ENCODE peak calls at places on chromosomes 3 and 15, in six cellular contexts. X is HCT116, U is SK-N-SH, M is GM12878, V is H1, E is K562. J is an unnamed sample.

GRCh38 chr3:134353831-134354611 is 20.2 kb downstream of the AMOTL2 start:
- DNase-seq in V (no peak), E (no peak), X (no peak), M (no peak), U (no peak), J (no peak)

GRCh38 chr15:31081568-31082250 is 19.8 kb downstream of the TRPM1 start:
- DNase-seq in X (no peak), V (no peak), E (no peak), M (no peak), U (no peak), J (no peak)

GRCh38 chr15:76149291-76149910 is 89.6 kb downstream of the TMEM266 start:
- DNase-seq in V (no peak), X (no peak), U (no peak), E (no peak), M (no peak), J (no peak)

GRCh38 chr3:52892625-52893311 is 4.6 kb downstream of the STIMATE start:
- DNase-seq in E (no peak), V (no peak), M (peak; percentile 41), U (no peak), X (no peak), J (no peak)

GRCh38 chr3:126866175-126866759 is 116.6 kb upstream of the PLXNA1 start:
- DNase-seq in M (no peak), E (no peak), U (no peak), X (no peak), V (peak; percentile 23), J (no peak)

GRCh38 chr3:38738630-38739395 is 77.2 kb downstream of the SCN10A start:
- DNase-seq in M (no peak), V (peak; percentile 94), E (peak; percentile 67), X (peak; percentile 47), U (peak; percentile 70), J (peak; percentile 27)

GRCh38 chr3:120798346-120798745 is 55.8 kb downstream of the GTF2E1 start:
- DNase-seq in X (no peak), U (no peak), M (no peak), E (no peak), V (no peak), J (no peak)

GRCh38 chr3:170049146-170050000 is 11.6 kb downstream of the GPR160 start:
- DNase-seq in M (no peak), X (no peak), E (no peak), U (no peak), V (peak; percentile 42), J (no peak)

GRCh38 chr15:40054056-40054745 is 15.2 kb upstream of the SRP14 start:
- DNase-seq in E (no peak), U (no peak), M (no peak), X (no peak), V (no peak), J (no peak)

GRCh38 chr15:96309143-96309542 is 21.4 kb upstream of the NR2F2 start:
- DNase-seq in U (no peak), V (no peak), E (no peak), M (no peak), X (no peak), J (no peak)

GRCh38 chr3:177778633-177779032 is 581.4 kb upstream of the TBL1XR1 start:
- DNase-seq in U (no peak), V (no peak), M (no peak), X (no peak), E (no peak), J (no peak)

GRCh38 chr15:69664572-69665326 is 212.1 kb downstream of the RPLP1 start:
- DNase-seq in M (no peak), E (no peak), U (peak; percentile 45), V (no peak), X (no peak), J (no peak)

GRCh38 chr3:126781406-126781805 is 77.4 kb downstream of the CHCHD6 start:
- DNase-seq in M (no peak), X (no peak), E (no peak), V (no peak), U (peak; percentile 48), J (no peak)

GRCh38 chr3:178385280-178385952 is 150.8 kb upstream of the KCNMB2 start:
- DNase-seq in V (peak; percentile 50), X (peak; percentile 3), U (peak; percentile 52), E (peak; percentile 19), M (no peak), J (peak; percentile 1)

GRCh38 chr15:86935841-86936240 is 856.2 kb downstream of the AGBL1 start:
- DNase-seq in V (no peak), U (no peak), E (no peak), X (no peak), M (no peak), J (no peak)

GRCh38 chr3:52402706-52403270 is 42.1 kb downstream of the SEMA3G start:
- DNase-seq in E (no peak), U (no peak), V (no peak), X (no peak), M (no peak), J (no peak)

GRCh38 chr3:42867138-42867537 is 8.5 kb downstream of the CYP8B1 start:
- DNase-seq in E (no peak), U (no peak), V (no peak), X (no peak), M (no peak), J (no peak)

GRCh38 chr15:94456246-94456645 is 224.9 kb downstream of the MCTP2 start:
- DNase-seq in U (no peak), M (no peak), X (no peak), E (no peak), V (no peak), J (no peak)

GRCh38 chr3:198079771-198080520 is 119.9 kb downstream of the LMLN start:
- DNase-seq in V (no peak), X (peak; percentile 50), U (no peak), E (peak; percentile 18), M (no peak), J (no peak)

GRCh38 chr3:144051211-144051610 is 79.6 kb downstream of the DIPK2A start:
- DNase-seq in V (no peak), X (no peak), M (no peak), U (no peak), E (no peak), J (no peak)

GRCh38 chr3:16884748-16885587 is at the start of gene PLCL2:
- DNase-seq in U (peak; percentile 88), V (peak; percentile 65), E (peak; percentile 56), M (no peak), X (no peak), J (no peak)

GRCh38 chr15:92809880-92810361 is 90.2 kb upstream of the CHD2 start:
- DNase-seq in U (no peak), V (no peak), X (no peak), M (no peak), E (no peak), J (no peak)
- TF ChIP-seq JUND in U (no peak), V (no peak), X (no peak), M (no peak), E (peak; percentile 1), J (no peak)

GRCh38 chr15:48581221-48581620 is 64.3 kb downstream of the FBN1 start:
- DNase-seq in V (no peak), E (no peak), X (no peak), U (no peak), M (no peak), J (no peak)

GRCh38 chr15:48580736-48581135 is 64.8 kb downstream of the FBN1 start:
- DNase-seq in U (no peak), V (no peak), E (no peak), X (no peak), M (no peak), J (no peak)

GRCh38 chr15:48584090-48584831 is 61.2 kb downstream of the FBN1 start:
- DNase-seq in U (no peak), X (no peak), V (no peak), E (no peak), M (no peak), J (no peak)

GRCh38 chr15:48579945-48580671 is 65.4 kb downstream of the FBN1 start:
- DNase-seq in M (no peak), X (no peak), U (no peak), V (no peak), E (no peak), J (no peak)

DNA sequence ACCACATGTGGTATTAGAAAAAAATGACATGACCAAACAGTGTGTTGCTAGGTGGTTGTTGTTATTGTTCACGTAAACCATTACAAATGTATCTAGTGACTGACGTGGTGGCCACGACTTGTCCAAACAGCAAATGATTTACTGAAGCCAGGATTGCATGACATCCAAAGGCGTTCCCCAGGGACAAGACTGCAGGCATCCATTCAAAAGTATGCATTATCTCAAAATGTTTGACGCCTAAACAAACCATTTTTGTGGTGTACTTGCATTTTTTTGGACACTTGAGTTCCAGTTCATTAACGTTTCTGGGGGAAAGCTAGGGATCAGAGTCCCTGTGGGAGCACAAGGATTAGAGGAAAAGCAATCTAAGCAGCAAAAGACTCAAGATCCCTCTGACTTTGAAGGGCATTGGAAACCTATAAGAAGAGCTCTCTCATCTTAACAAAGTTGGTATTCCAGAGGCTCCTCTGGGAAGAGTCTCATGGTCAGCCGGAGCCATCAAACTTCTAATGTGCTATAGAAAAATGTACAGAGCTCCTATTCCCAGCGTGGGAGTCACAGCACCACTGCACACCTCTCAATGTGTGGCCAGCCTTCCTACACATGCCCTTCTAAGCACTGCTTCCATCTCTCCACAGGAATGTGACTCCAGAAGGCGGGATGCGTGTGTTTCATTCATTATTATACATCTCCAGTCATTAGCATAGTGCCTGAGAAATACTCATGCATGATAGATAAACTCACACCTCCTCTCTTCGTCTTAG is 62.9 kb downstream of the FBN1 start:
- DNase-seq in E (no peak), V (no peak), M (no peak), U (no peak), X (no peak), J (no peak)
- TF ChIP-seq POLR2AphosphoS5 in E (no peak), V (no peak), M (no peak), U (no peak), X (no peak), J (no peak)

GRCh38 chr15:71469393-71469792 is 341.0 kb upstream of the NR2E3 start:
- DNase-seq in U (no peak), M (no peak), E (no peak), V (no peak), X (no peak), J (no peak)

GRCh38 chr15:71472699-71473098 is 337.7 kb upstream of the NR2E3 start:
- DNase-seq in U (no peak), E (no peak), M (no peak), X (no peak), V (no peak), J (no peak)

GRCh38 chr15:71468715-71469114 is 341.6 kb upstream of the NR2E3 start:
- DNase-seq in M (no peak), X (no peak), U (no peak), V (no peak), E (no peak), J (no peak)

GRCh38 chr15:71473751-71474150 is 336.6 kb upstream of the NR2E3 start:
- DNase-seq in X (no peak), V (no peak), M (no peak), E (no peak), U (no peak), J (no peak)

DNA sequence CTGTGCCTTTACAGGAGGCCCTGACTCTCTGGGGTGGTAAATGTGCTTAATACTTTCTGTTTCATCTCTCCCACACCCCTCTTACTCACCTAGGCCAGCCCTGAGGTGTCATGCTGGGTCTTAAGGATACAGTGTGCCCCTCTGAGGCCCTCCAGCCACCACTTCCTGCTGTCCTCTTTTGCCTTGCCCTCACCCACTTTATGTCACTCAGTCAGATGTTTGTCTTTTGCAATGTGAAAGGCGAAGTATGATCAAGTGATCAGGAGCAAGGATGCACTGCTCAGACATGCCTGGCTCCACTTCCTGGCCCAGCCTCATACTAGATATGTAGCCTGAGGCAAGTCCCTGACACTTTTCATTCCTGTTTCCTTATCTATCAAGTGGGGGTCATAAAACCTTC is 339.0 kb upstream of the NR2E3 start:
- DNase-seq in E (no peak), V (no peak), X (no peak), M (no peak), U (no peak), J (no peak)
- TF ChIP-seq JUND in E (no peak), V (no peak), X (no peak), M (no peak), U (no peak), J (no peak)

GRCh38 chr3:149473314-149473990 is 1.0 kb upstream of the TM4SF4 start:
- DNase-seq in E (no peak), U (no peak), M (no peak), X (peak; percentile 19), V (no peak), J (no peak)
- TF ChIP-seq POLR2AphosphoS5 in E (no peak), U (no peak), M (no peak), X (no peak), V (no peak), J (no peak)

J was measured in HepG2.